ENCODE peak calls at places on chromosomes 4 and X, in nine cellular contexts. C is CD4-positive, alpha-beta memory T cell; P is stimulated activated CD8-positive, alpha-beta memory T cell treated with anti-CD3 and anti-CD28 coated beads, Interleukin-15, amount 100 ng/mL, for 24 hours; F is T-helper 2 cell treated with Interferon-gamma antibody and Interleukin-4, amounts not matched to agents 5 μg/mL and 100 μg/mL, for 36 hours; N is sigmoid colon; Z is endothelial cell of umbilical vein; L is hepatocyte; G is T-helper 9 cell; B is activated CD4-positive, alpha-beta T cell treated with anti-CD3 and anti-CD28 coated beads, Interleukin-2, amount 50 U/mL, for 4 hours. M is an unnamed sample.

GRCh38 chr4:106583567-106583966 is 215.0 kb upstream of the GIMD1 start:
- DNase-seq in C (no peak), P (no peak), F (no peak), N (no peak), Z (peak), L (peak), G (no peak), B (no peak), M (no peak)

GRCh38 chrX:152819732-152820131 is 10.8 kb downstream of the CETN2 start:
- DNase-seq in C (no peak), P (no peak), F (no peak), N (no peak), Z (no peak), L (no peak), G (no peak), B (no peak), M (no peak)

GRCh38 chr4:101348367-101348827 is 1.1 kb upstream of the PPP3CA start:
- DNase-seq in C (no peak), P (no peak), F (no peak), N (no peak), Z (no peak), L (no peak), G (peak), B (no peak), M (peak)

GRCh38 chrX:77704881-77705280 is 81.1 kb downstream of the ATRX start:
- DNase-seq in C (no peak), P (no peak), F (no peak), N (no peak), Z (no peak), L (no peak), G (no peak), B (no peak), M (no peak)

GRCh38 chr4:159024266-159024665 is 78.6 kb upstream of the RAPGEF2 start:
- DNase-seq in C (no peak), P (no peak), F (no peak), N (no peak), Z (peak), L (no peak), G (no peak), B (no peak), M (no peak)

GRCh38 chr4:107034091-107034698 is 1.9 kb downstream of the DKK2 start:
- DNase-seq in C (no peak), P (no peak), F (no peak), N (peak), Z (peak), L (peak), G (no peak), B (no peak), M (no peak)

GRCh38 chr4:124060261-124060918 is 652.1 kb downstream of the ANKRD50 start:
- DNase-seq in C (no peak), P (no peak), F (no peak), N (peak), Z (peak), L (peak), G (no peak), B (no peak), M (no peak)

GRCh38 chr4:169254546-169254983 is 16.2 kb downstream of the SH3RF1 start:
- DNase-seq in C (no peak), P (no peak), F (no peak), N (no peak), Z (peak), L (no peak), G (no peak), B (no peak), M (no peak)

GRCh38 chr4:57303012-57303751 is 193.0 kb upstream of the IGFBP7 start:
- DNase-seq in C (no peak), P (no peak), F (no peak), N (no peak), Z (peak), L (no peak), G (no peak), B (no peak), M (peak)

GRCh38 chr4:109313168-109314133 is 11.0 kb upstream of the COL25A1 start:
- DNase-seq in C (no peak), P (no peak), F (no peak), N (no peak), Z (no peak), L (no peak), G (no peak), B (no peak), M (no peak)

GRCh38 chrX:120857240-120857639 is 18.4 kb downstream of the CT47B1 start:
- DNase-seq in C (no peak), P (no peak), F (no peak), N (no peak), Z (no peak), L (peak), G (no peak), B (no peak), M (peak)

GRCh38 chr4:167084326-167084725 is 150.0 kb downstream of the SPOCK3 start:
- DNase-seq in C (no peak), P (no peak), F (no peak), N (no peak), Z (no peak), L (no peak), G (no peak), B (no peak), M (no peak)

GRCh38 chr4:84582988-84583870 is at the start of gene CDS1:
- DNase-seq in C (no peak), P (no peak), F (peak), N (no peak), Z (no peak), L (peak), G (peak), B (no peak), M (peak)

GRCh38 chr4:6250235-6250983 is 19.2 kb upstream of the WFS1 start:
- DNase-seq in C (peak), P (no peak), F (no peak), N (no peak), Z (peak), L (peak), G (no peak), B (no peak), M (peak)

GRCh38 chr4:184514121-184514988 is 40.0 kb upstream of the IRF2 start:
- DNase-seq in C (no peak), P (peak), F (peak), N (peak), Z (peak), L (peak), G (no peak), B (peak), M (no peak)

GRCh38 chr4:180664766-180665368 is 1578.3 kb upstream of the TENM3 start:
- DNase-seq in C (peak), P (no peak), F (peak), N (peak), Z (peak), L (peak), G (peak), B (peak), M (peak)

GRCh38 chrX:30793767-30794103 is 95.3 kb downstream of the TAB3 start:
- DNase-seq in C (no peak), P (no peak), F (no peak), N (peak), Z (no peak), L (no peak), G (no peak), B (no peak), M (no peak)

GRCh38 chrX:18620349-18620748 is 51.6 kb downstream of the RS1 start:
- DNase-seq in C (no peak), P (no peak), F (no peak), N (no peak), Z (no peak), L (peak), G (no peak), B (no peak), M (no peak)

GRCh38 chr4:39706334-39706733 is 8.4 kb downstream of the UBE2K start:
- DNase-seq in C (no peak), P (no peak), F (no peak), N (peak), Z (peak), L (peak), G (no peak), B (no peak), M (no peak)

GRCh38 chrX:130915302-130915701 is 12.3 kb upstream of the ENOX2 start:
- DNase-seq in C (no peak), P (no peak), F (no peak), N (no peak), Z (no peak), L (no peak), G (no peak), B (no peak), M (peak)

GRCh38 chr4:128718793-128719192 is 90.7 kb upstream of the JADE1 start:
- DNase-seq in C (no peak), P (no peak), F (no peak), N (no peak), Z (no peak), L (no peak), G (no peak), B (no peak), M (no peak)

GRCh38 chr4:182478475-182478874 is 235.3 kb downstream of the TENM3 start:
- DNase-seq in C (peak), P (no peak), F (no peak), N (no peak), Z (peak), L (peak), G (no peak), B (no peak), M (peak)

GRCh38 chrX:47637546-47638195 is 7.9 kb upstream of the CFP start:
- DNase-seq in C (peak), P (no peak), F (no peak), N (no peak), Z (peak), L (no peak), G (no peak), B (peak), M (peak)

GRCh38 chr4:121041307-121042090 is 30.8 kb downstream of the NDNF start:
- DNase-seq in C (peak), P (no peak), F (peak), N (no peak), Z (no peak), L (no peak), G (no peak), B (no peak), M (no peak)

GRCh38 chrX:46198858-46199257 is 346.4 kb downstream of the ZNF674 start:
- DNase-seq in C (no peak), P (no peak), F (no peak), N (no peak), Z (no peak), L (no peak), G (no peak), B (no peak), M (no peak)

GRCh38 chr4:69092190-69092589 is 4.1 kb upstream of the UGT2B7 start:
- DNase-seq in C (no peak), P (no peak), F (no peak), N (no peak), Z (peak), L (no peak), G (no peak), B (no peak), M (no peak)

GRCh38 chr4:143701365-143701764 is 890 bp upstream of the FREM3 start:
- DNase-seq in C (peak), P (no peak), F (no peak), N (no peak), Z (no peak), L (no peak), G (no peak), B (no peak), M (no peak)

GRCh38 chrX:140064993-140065392 is 99.7 kb upstream of the CXorf66 start:
- DNase-seq in C (no peak), P (no peak), F (no peak), N (no peak), Z (no peak), L (no peak), G (no peak), B (no peak), M (no peak)